ENCODE peak calls at places on chromosomes 7 and 10, in eight cellular contexts. U is T-cell; O is ACHN; K is GM12892; F is KBM-7; J is activated CD4-positive, alpha-beta T cell treated with anti-CD3 and anti-CD28 coated beads for 36 hours; P is fibroblast of pulmonary artery; Y is choroid plexus epithelial cell. X is an unnamed sample.

GRCh38 chr7:22561356-22561755 is 61.4 kb upstream of the STEAP1B start:
- DNase-seq in K (no peak), O (peak), J (no peak), Y (peak), U (no peak), P (peak), F (no peak), X (no peak)

GRCh38 chr10:84097787-84098353 is 41.4 kb upstream of the GHITM start:
- DNase-seq in J (no peak), U (no peak), P (peak), Y (peak), K (no peak), O (peak), F (peak), X (no peak)

GRCh38 chr7:70271617-70272081 is 673.4 kb downstream of the AUTS2 start:
- DNase-seq in U (no peak), P (no peak), F (no peak), K (no peak), J (no peak), O (no peak), Y (no peak), X (no peak)

GRCh38 chr10:593901-594457 is 95.5 kb downstream of the DIP2C start:
- DNase-seq in U (no peak), P (peak), J (no peak), F (no peak), Y (no peak), K (no peak), O (no peak), X (no peak)

GRCh38 chr10:62093863-62094291 is 174.8 kb downstream of the RTKN2 start:
- DNase-seq in U (no peak), K (no peak), F (no peak), Y (peak), P (peak), J (no peak), O (peak), X (no peak)

GRCh38 chr10:109966961-109967738 is 40.6 kb upstream of the ADD3 start:
- DNase-seq in P (peak), U (no peak), O (no peak), J (no peak), K (no peak), Y (peak), F (no peak), X (no peak)

GRCh38 chr10:31599626-31600504 is 280.8 kb downstream of the ZEB1 start:
- DNase-seq in P (no peak), F (peak), K (no peak), O (no peak), Y (no peak), J (peak), U (no peak), X (no peak)

GRCh38 chr10:48496831-48497792 is 107.8 kb downstream of the ARHGAP22 start:
- DNase-seq in P (peak), U (no peak), Y (peak), F (peak), J (no peak), O (peak), K (no peak), X (peak)

GRCh38 chr7:41777894-41778596 is 75.2 kb upstream of the INHBA start:
- DNase-seq in P (peak), K (no peak), O (no peak), F (peak), Y (peak), U (no peak), J (no peak), X (no peak)

GRCh38 chr7:40329601-40330153 is 194.9 kb downstream of the SUGCT start:
- DNase-seq in P (peak), K (no peak), J (no peak), F (peak), O (peak), U (no peak), Y (peak), X (peak)

GRCh38 chr10:98270026-98270740 is 2.2 kb upstream of the LOXL4 start:
- DNase-seq in F (no peak), P (peak), K (no peak), Y (no peak), U (no peak), O (no peak), J (no peak), X (no peak)

GRCh38 chr7:122354656-122355055 is 50.1 kb upstream of the FEZF1 start:
- DNase-seq in J (no peak), P (no peak), K (no peak), U (no peak), O (no peak), F (no peak), Y (no peak), X (no peak)

GRCh38 chr7:155377837-155378579 is 79.9 kb upstream of the EN2 start:
- DNase-seq in K (no peak), Y (peak), F (peak), O (peak), U (no peak), J (peak), P (peak), X (no peak)

X was measured in GDM1.